ENCODE peak calls at places on chromosomes 12 and 14, in seven cellular contexts. One of them, this sample, is unnamed. For H4K20me1, the result is how much of the 10 kb centered on the place peaks cover.

GRCh38 chr12:130576286-130576933 is 139.7 kb downstream of the RIMBP2 start:
- DNase-seq in endothelial cell of umbilical vein: no peak
- DNase-seq in K562: no peak
- DNase-seq in OCI-LY7: no peak
- DNase-seq in GM23338: no peak
- DNase-seq in mammary epithelial cell: no peak
- DNase-seq in GM12878: no peak
- DNase-seq in this sample: no peak

GRCh38 chr14:88189040-88189839 is 133.8 kb downstream of the KCNK10 start:
- DNase-seq in GM12878: peak
- DNase-seq in mammary epithelial cell: peak
- DNase-seq in K562: peak
- DNase-seq in GM23338: peak
- DNase-seq in endothelial cell of umbilical vein: peak
- DNase-seq in OCI-LY7: peak
- DNase-seq in this sample: peak

GRCh38 chr12:30792648-30793499 is 38.1 kb upstream of the CAPRIN2 start:
- DNase-seq in OCI-LY7: no peak
- DNase-seq in endothelial cell of umbilical vein: peak
- DNase-seq in mammary epithelial cell: peak
- DNase-seq in K562: no peak
- DNase-seq in GM23338: peak
- DNase-seq in GM12878: no peak
- DNase-seq in this sample: peak

GRCh38 chr12:80118565-80119337 is 19.4 kb downstream of the OTOGL start:
- DNase-seq in endothelial cell of umbilical vein: peak
- DNase-seq in K562: no peak
- DNase-seq in OCI-LY7: no peak
- DNase-seq in mammary epithelial cell: no peak
- DNase-seq in GM12878: no peak
- DNase-seq in GM23338: peak
- DNase-seq in this sample: no peak

GRCh38 chr12:126191949-126192348 is 1126.7 kb downstream of the AACS start:
- DNase-seq in GM23338: no peak
- DNase-seq in endothelial cell of umbilical vein: no peak
- DNase-seq in OCI-LY7: no peak
- DNase-seq in GM12878: no peak
- DNase-seq in mammary epithelial cell: no peak
- DNase-seq in K562: no peak
- DNase-seq in this sample: no peak

GRCh38 chr12:12684375-12685106 is 11.4 kb downstream of the GPR19 start:
- DNase-seq in OCI-LY7: peak
- DNase-seq in K562: no peak
- DNase-seq in mammary epithelial cell: peak
- DNase-seq in endothelial cell of umbilical vein: peak
- DNase-seq in GM12878: no peak
- DNase-seq in GM23338: peak
- DNase-seq in this sample: peak

GRCh38 chr12:92629349-92630065 is 73.3 kb upstream of the PLEKHG7 start:
- DNase-seq in GM12878: no peak
- DNase-seq in K562: no peak
- DNase-seq in mammary epithelial cell: no peak
- DNase-seq in endothelial cell of umbilical vein: peak
- DNase-seq in GM23338: no peak
- DNase-seq in OCI-LY7: no peak
- DNase-seq in this sample: no peak

GRCh38 chr12:4307593-4308333 is 13.2 kb upstream of the TIGAR start:
- DNase-seq in K562: peak
- DNase-seq in endothelial cell of umbilical vein: peak
- DNase-seq in GM12878: no peak
- DNase-seq in mammary epithelial cell: peak
- DNase-seq in OCI-LY7: peak
- DNase-seq in GM23338: peak
- DNase-seq in this sample: peak

GRCh38 chr12:19712041-19712440 is 272.7 kb downstream of the AEBP2 start:
- DNase-seq in mammary epithelial cell: peak
- DNase-seq in OCI-LY7: no peak
- DNase-seq in GM12878: no peak
- DNase-seq in GM23338: no peak
- DNase-seq in K562: no peak
- DNase-seq in endothelial cell of umbilical vein: peak
- DNase-seq in this sample: peak

GRCh38 chr12:12792421-12792820 is 7.0 kb downstream of the APOLD1 start:
- DNase-seq in endothelial cell of umbilical vein: no peak
- DNase-seq in GM23338: no peak
- DNase-seq in K562: no peak
- DNase-seq in GM12878: no peak
- DNase-seq in mammary epithelial cell: no peak
- DNase-seq in OCI-LY7: no peak
- DNase-seq in this sample: no peak

GRCh38 chr14:101151226-101151929 is 247.9 kb upstream of the RTL1 start:
- DNase-seq in endothelial cell of umbilical vein: no peak
- DNase-seq in GM23338: peak
- DNase-seq in GM12878: no peak
- DNase-seq in OCI-LY7: no peak
- DNase-seq in K562: no peak
- DNase-seq in mammary epithelial cell: peak
- DNase-seq in this sample: no peak

GRCh38 chr14:24255931-24256696 is 6.9 kb downstream of the TGM1 start:
- DNase-seq in GM23338: no peak
- DNase-seq in GM12878: no peak
- DNase-seq in OCI-LY7: no peak
- DNase-seq in endothelial cell of umbilical vein: no peak
- DNase-seq in K562: peak
- DNase-seq in mammary epithelial cell: no peak
- DNase-seq in this sample: no peak

DNA sequence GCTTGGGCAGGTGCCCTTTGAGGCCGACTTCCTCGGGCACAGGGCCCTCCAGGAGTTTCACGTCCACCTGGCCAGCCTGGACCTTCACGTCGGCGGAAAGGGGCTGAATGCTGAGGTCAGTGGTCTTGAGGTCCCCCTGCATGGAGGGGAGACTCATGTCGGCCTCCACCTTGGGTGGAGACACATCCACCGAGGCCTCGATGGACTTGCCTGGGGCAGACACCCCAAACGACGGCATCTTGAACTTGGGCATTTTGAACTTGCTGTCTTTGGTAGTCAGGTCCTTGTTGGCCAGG is 24.0 kb downstream of the PLD4 start:
- DNase-seq in mammary epithelial cell: no peak
- DNase-seq in GM23338: no peak
- DNase-seq in endothelial cell of umbilical vein: no peak
- DNase-seq in K562: no peak
- DNase-seq in GM12878: no peak
- DNase-seq in OCI-LY7: no peak
- DNase-seq in this sample: no peak
- H4K20me1 ChIP-seq in mammary epithelial cell: under half
- H4K20me1 ChIP-seq in GM23338: under half
- H4K20me1 ChIP-seq in endothelial cell of umbilical vein: under half
- H4K20me1 ChIP-seq in K562: under half
- H4K20me1 ChIP-seq in GM12878: under half
- H4K20me1 ChIP-seq in OCI-LY7: under half
- H4K20me1 ChIP-seq in this sample: under half

DNA sequence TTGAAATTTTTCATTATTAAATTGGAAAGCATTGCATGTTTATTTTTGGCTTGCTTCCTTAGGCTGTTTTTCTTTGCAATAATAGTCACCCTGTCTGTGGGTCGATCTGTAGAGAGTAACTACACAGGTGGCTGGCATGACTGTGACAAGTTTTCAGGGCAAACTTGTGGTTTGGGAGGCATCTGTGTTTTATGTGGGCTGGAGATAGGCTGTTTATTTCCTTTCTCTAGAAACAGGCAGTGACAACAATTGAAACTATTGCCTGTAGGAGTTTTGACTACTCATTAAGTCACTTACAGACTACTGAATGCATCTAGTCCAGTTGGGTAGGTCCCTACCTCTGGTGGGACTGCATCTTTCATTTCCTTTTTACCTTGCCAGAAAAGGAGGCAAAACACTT is 155.6 kb downstream of the DYRK2 start:
- DNase-seq in endothelial cell of umbilical vein: no peak
- DNase-seq in mammary epithelial cell: no peak
- DNase-seq in OCI-LY7: no peak
- DNase-seq in K562: no peak
- DNase-seq in GM23338: no peak
- DNase-seq in GM12878: no peak
- DNase-seq in this sample: no peak
- H3K27ac ChIP-seq in endothelial cell of umbilical vein: no peak
- H3K27ac ChIP-seq in mammary epithelial cell: no peak
- H3K27ac ChIP-seq in OCI-LY7: no peak
- H3K27ac ChIP-seq in K562: no peak
- H3K27ac ChIP-seq in GM23338: no peak
- H3K27ac ChIP-seq in GM12878: no peak
- H3K27ac ChIP-seq in this sample: no peak

DNA sequence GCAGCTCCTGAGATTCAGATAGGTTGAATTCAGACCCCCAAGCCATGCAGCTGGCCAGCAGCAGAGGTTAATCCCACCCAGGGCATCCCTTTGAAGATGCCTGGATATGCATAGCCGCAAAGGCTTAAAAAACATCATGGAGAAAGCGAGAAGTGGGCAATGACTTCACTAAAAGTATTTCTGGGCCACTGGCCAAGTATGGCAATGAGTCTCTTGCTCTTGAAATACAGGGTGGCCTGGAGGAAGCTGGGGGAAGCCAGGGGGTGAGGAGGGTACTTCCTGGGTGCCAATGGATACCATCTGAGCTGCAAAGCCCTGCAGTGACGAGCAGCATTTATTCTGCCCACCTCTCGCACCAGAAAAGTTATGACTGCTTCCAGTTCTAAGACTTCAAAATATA is 539.3 kb upstream of the TBX3 start:
- DNase-seq in endothelial cell of umbilical vein: no peak
- DNase-seq in mammary epithelial cell: peak
- DNase-seq in OCI-LY7: no peak
- DNase-seq in GM12878: no peak
- DNase-seq in GM23338: no peak
- DNase-seq in K562: no peak
- DNase-seq in this sample: peak
- H3K4me2 ChIP-seq in endothelial cell of umbilical vein: no peak
- H3K4me2 ChIP-seq in mammary epithelial cell: no peak
- H3K4me2 ChIP-seq in OCI-LY7: no peak
- H3K4me2 ChIP-seq in GM12878: no peak
- H3K4me2 ChIP-seq in GM23338: no peak
- H3K4me2 ChIP-seq in K562: no peak
- H3K4me2 ChIP-seq in this sample: no peak

DNA sequence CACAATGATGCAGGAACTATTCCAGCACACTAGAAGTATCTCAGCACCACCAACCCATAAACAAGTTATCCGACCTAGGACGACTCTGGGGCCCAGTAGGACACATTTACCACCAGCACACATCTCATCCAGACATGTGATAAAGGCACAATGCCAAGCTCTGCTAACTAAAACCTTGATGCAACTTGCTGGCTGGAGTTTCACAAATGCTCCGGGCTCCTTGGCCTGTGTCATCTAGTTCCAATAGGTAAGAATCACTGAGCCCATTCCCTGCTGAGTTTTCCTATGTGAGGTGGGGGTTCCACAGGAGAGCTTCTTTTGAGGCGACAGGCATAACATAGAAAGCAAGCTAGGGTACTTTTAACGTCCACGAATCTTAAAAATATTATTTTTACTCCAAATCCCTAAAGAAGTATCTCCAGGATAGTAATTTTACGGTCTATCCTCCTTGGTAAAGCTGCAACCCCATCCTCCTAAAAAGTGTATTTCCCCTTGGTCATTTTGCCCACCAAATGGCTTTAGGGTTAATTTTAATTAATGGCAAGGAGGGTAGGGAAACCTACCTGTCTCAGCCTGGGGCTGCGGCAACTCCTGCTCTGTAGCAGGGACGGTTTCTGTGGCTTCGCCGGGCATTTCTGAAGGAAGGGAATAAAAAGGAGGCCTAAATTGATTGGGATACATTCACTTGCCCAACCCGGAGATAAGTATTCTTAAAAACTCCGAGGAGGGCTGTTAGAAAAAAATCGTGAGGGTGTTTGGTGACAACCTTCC is 1.0 kb downstream of the NACA start:
- DNase-seq in mammary epithelial cell: peak
- DNase-seq in OCI-LY7: peak
- DNase-seq in GM12878: no peak
- DNase-seq in K562: no peak
- DNase-seq in GM23338: peak
- DNase-seq in endothelial cell of umbilical vein: peak
- DNase-seq in this sample: no peak
- H4K20me1 ChIP-seq in mammary epithelial cell: under half
- H4K20me1 ChIP-seq in OCI-LY7: under half
- H4K20me1 ChIP-seq in GM12878: under half
- H4K20me1 ChIP-seq in K562: under half
- H4K20me1 ChIP-seq in GM23338: under half
- H4K20me1 ChIP-seq in endothelial cell of umbilical vein: under half
- H4K20me1 ChIP-seq in this sample: half or more

GRCh38 chr14:55073856-55074255 is 22.4 kb downstream of the MAPK1IP1L start:
- DNase-seq in mammary epithelial cell: peak
- DNase-seq in GM23338: no peak
- DNase-seq in K562: no peak
- DNase-seq in endothelial cell of umbilical vein: no peak
- DNase-seq in GM12878: no peak
- DNase-seq in OCI-LY7: no peak
- DNase-seq in this sample: no peak
- H3K27ac ChIP-seq in mammary epithelial cell: peak
- H3K27ac ChIP-seq in GM23338: no peak
- H3K27ac ChIP-seq in K562: no peak
- H3K27ac ChIP-seq in endothelial cell of umbilical vein: no peak
- H3K27ac ChIP-seq in GM12878: peak
- H3K27ac ChIP-seq in OCI-LY7: no peak
- H3K27ac ChIP-seq in this sample: peak

GRCh38 chr14:89807905-89808304 is 146.6 kb downstream of the EFCAB11 start:
- DNase-seq in GM12878: no peak
- DNase-seq in mammary epithelial cell: no peak
- DNase-seq in endothelial cell of umbilical vein: no peak
- DNase-seq in OCI-LY7: no peak
- DNase-seq in GM23338: peak
- DNase-seq in K562: no peak
- DNase-seq in this sample: no peak

GRCh38 chr14:89810101-89810500 is 144.4 kb downstream of the EFCAB11 start:
- DNase-seq in GM12878: no peak
- DNase-seq in mammary epithelial cell: no peak
- DNase-seq in K562: no peak
- DNase-seq in endothelial cell of umbilical vein: no peak
- DNase-seq in OCI-LY7: no peak
- DNase-seq in GM23338: no peak
- DNase-seq in this sample: no peak

GRCh38 chr14:89814126-89814525 is 140.4 kb downstream of the EFCAB11 start:
- DNase-seq in mammary epithelial cell: no peak
- DNase-seq in OCI-LY7: no peak
- DNase-seq in K562: no peak
- DNase-seq in endothelial cell of umbilical vein: no peak
- DNase-seq in GM23338: no peak
- DNase-seq in GM12878: no peak
- DNase-seq in this sample: no peak

DNA sequence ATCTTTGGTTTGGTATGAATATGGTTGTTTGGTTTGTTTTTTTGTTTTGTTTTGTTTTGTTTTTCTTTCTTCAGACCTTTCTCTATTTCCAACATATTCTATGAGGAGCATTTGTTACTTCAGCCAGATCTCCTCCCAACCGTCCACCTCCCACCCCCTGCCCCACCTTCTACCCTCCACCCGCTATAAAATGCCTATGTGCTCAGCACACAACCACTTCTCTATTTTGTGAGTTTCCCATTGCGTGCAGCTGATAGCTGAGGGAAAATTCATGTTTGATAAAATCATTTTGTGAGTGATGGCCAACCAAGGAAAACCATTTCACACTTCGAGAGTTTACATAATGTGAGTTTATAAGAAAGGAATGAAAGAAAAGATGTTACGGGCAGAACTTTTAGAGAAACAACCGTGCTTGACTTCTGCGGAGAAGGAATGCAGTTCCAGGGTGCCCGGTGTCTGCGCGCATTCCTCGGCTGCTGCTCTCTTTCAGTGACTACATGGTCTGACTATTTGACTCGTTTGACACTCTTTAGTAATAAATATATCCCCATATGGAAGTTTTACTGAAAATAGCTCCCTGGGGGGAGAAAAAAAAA is 140.9 kb downstream of the EFCAB11 start:
- DNase-seq in GM12878: no peak
- DNase-seq in mammary epithelial cell: no peak
- DNase-seq in GM23338: peak
- DNase-seq in K562: no peak
- DNase-seq in OCI-LY7: no peak
- DNase-seq in endothelial cell of umbilical vein: no peak
- DNase-seq in this sample: peak
- H3K4me2 ChIP-seq in GM12878: no peak
- H3K4me2 ChIP-seq in mammary epithelial cell: peak
- H3K4me2 ChIP-seq in GM23338: no peak
- H3K4me2 ChIP-seq in K562: no peak
- H3K4me2 ChIP-seq in OCI-LY7: no peak
- H3K4me2 ChIP-seq in endothelial cell of umbilical vein: no peak
- H3K4me2 ChIP-seq in this sample: peak